ENCODE peak calls at places on chromosomes 3 and 15, in seven cellular contexts. X, P, H, B, Q, V and A are unnamed samples.
A peak's percentile ranks its signal among the peaks of the same experiment; 100 is the strongest.

GRCh38 chr15:77702211-77702957 is 69.7 kb upstream of the LINGO1 start:
- DNase-seq in X (peak; percentile 25), P (no peak), H (no peak), B (peak; percentile 55), Q (peak; percentile 56), V (no peak), A (peak; percentile 39)

GRCh38 chr3:61774279-61774890 is 213.0 kb downstream of the PTPRG start:
- DNase-seq in X (no peak), P (no peak), H (no peak), B (no peak), Q (no peak), V (no peak), A (no peak)

GRCh38 chr3:30587876-30588275 is 18.5 kb upstream of the TGFBR2 start:
- DNase-seq in X (no peak), P (no peak), H (no peak), B (no peak), Q (no peak), V (no peak), A (no peak)

GRCh38 chr3:147654827-147655226 is 245.7 kb downstream of the ZIC1 start:
- DNase-seq in X (no peak), P (no peak), H (no peak), B (no peak), Q (no peak), V (no peak), A (no peak)

GRCh38 chr15:96125681-96126080 is 204.8 kb upstream of the NR2F2 start:
- DNase-seq in X (no peak), P (no peak), H (no peak), B (peak; percentile 51), Q (no peak), V (no peak), A (no peak)

GRCh38 chr3:40170395-40170794 is 139.1 kb upstream of the EIF1B start:
- DNase-seq in X (no peak), P (peak; percentile 66), H (no peak), B (no peak), Q (peak; percentile 44), V (no peak), A (peak; percentile 23)

GRCh38 chr3:72947715-72948507 is 48.7 kb upstream of the PPP4R2 start:
- DNase-seq in X (no peak), P (no peak), H (no peak), B (no peak), Q (no peak), V (no peak), A (no peak)

GRCh38 chr3:38038447-38038911 is 529 bp upstream of the DLEC1 start:
- DNase-seq in X (no peak), P (no peak), H (no peak), B (no peak), Q (no peak), V (no peak), A (no peak)

GRCh38 chr3:54988302-54989022 is 60.6 kb upstream of the LRTM1 start:
- DNase-seq in X (no peak), P (no peak), H (no peak), B (no peak), Q (no peak), V (no peak), A (no peak)

GRCh38 chr3:181363231-181363630 is 348.5 kb upstream of the SOX2 start:
- DNase-seq in X (no peak), P (no peak), H (no peak), B (no peak), Q (no peak), V (no peak), A (no peak)

GRCh38 chr3:99817047-99817436 is 620 bp upstream of the CMSS1 start:
- DNase-seq in X (no peak), P (no peak), H (no peak), B (peak; percentile 18), Q (no peak), V (peak; percentile 38), A (no peak)

GRCh38 chr3:10333359-10333670 is 12.4 kb upstream of the SEC13 start:
- DNase-seq in X (no peak), P (no peak), H (no peak), B (no peak), Q (no peak), V (no peak), A (no peak)

GRCh38 chr3:69392850-69393249 is 7.0 kb upstream of the FRMD4B start:
- DNase-seq in X (no peak), P (no peak), H (no peak), B (no peak), Q (no peak), V (no peak), A (no peak)

GRCh38 chr15:48592221-48592731 is 53.2 kb downstream of the FBN1 start:
- DNase-seq in X (no peak), P (no peak), H (no peak), B (no peak), Q (no peak), V (no peak), A (no peak)

GRCh38 chr15:41574158-41574557 is 15.1 kb downstream of the TYRO3 start:
- DNase-seq in X (no peak), P (no peak), H (no peak), B (no peak), Q (no peak), V (no peak), A (no peak)

GRCh38 chr15:82646250-82647044 is 716 bp downstream of the CPEB1 start:
- DNase-seq in X (no peak), P (no peak), H (no peak), B (peak; percentile 77), Q (no peak), V (no peak), A (no peak)

GRCh38 chr3:149603126-149604074 is 54.4 kb downstream of the WWTR1 start:
- DNase-seq in X (no peak), P (no peak), H (no peak), B (no peak), Q (no peak), V (no peak), A (no peak)

GRCh38 chr3:133463441-133463860 is 63.6 kb downstream of the BFSP2 start:
- DNase-seq in X (no peak), P (no peak), H (no peak), B (no peak), Q (no peak), V (no peak), A (no peak)
- TF ChIP-seq TAF1 in X (no peak), P (no peak), H (no peak), B (no peak), Q (no peak), V (no peak), A (no peak)

GRCh38 chr15:73054417-73054963 is 2.2 kb downstream of the NEO1 start:
- DNase-seq in X (no peak), P (no peak), H (no peak), B (no peak), Q (no peak), V (no peak), A (no peak)
- TF ChIP-seq POLR2AphosphoS5 in X (no peak), P (no peak), H (no peak), B (no peak), Q (no peak), V (no peak), A (no peak)

GRCh38 chr3:42035007-42035406 is 56.1 kb upstream of the TRAK1 start:
- DNase-seq in X (no peak), P (no peak), H (no peak), B (no peak), Q (no peak), V (no peak), A (no peak)

GRCh38 chr3:42037318-42037945 is 53.7 kb upstream of the TRAK1 start:
- DNase-seq in X (no peak), P (no peak), H (no peak), B (no peak), Q (no peak), V (no peak), A (no peak)

GRCh38 chr3:42033741-42034140 is 57.4 kb upstream of the TRAK1 start:
- DNase-seq in X (no peak), P (no peak), H (no peak), B (no peak), Q (no peak), V (no peak), A (no peak)

GRCh38 chr3:42036483-42036823 is 54.7 kb upstream of the TRAK1 start:
- DNase-seq in X (no peak), P (no peak), H (peak; percentile 58), B (peak; percentile 42), Q (no peak), V (peak; percentile 44), A (no peak)

DNA sequence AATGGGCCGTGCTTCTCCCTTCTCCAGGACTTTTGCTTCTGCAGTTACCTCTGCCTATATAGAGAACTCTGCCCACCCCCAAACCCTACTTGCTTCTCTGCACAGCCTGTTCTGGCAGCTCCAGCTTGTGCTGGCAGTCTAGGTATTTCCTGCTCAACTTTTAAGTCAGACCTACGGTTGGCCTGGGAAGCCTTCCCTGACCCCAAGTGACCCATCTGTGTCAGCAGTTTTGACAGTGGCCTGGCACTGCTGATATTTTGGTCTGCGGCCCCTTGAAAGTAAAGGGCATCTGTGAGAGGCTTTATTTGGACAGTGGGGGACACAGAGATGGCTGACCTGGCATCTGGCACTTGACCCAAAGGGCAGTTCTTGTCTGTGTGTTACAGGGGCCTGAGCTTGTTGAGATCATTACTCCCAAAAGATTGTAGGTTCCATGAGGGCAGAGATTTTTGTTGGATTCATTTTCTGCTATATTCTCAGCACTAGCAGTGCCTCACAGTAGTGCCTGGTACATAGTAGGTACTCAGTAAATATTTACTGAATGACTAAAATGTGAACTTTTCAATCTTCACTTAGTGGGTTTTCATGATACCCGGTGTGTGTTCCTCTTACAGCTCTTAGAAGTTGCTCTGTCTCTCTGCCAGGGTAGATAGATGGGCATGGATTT is 55.2 kb upstream of the TRAK1 start:
- DNase-seq in X (no peak), P (no peak), H (no peak), B (no peak), Q (no peak), V (no peak), A (no peak)
- TF ChIP-seq TAF1 in X (no peak), P (no peak), H (no peak), B (no peak), Q (no peak), V (no peak), A (no peak)

DNA sequence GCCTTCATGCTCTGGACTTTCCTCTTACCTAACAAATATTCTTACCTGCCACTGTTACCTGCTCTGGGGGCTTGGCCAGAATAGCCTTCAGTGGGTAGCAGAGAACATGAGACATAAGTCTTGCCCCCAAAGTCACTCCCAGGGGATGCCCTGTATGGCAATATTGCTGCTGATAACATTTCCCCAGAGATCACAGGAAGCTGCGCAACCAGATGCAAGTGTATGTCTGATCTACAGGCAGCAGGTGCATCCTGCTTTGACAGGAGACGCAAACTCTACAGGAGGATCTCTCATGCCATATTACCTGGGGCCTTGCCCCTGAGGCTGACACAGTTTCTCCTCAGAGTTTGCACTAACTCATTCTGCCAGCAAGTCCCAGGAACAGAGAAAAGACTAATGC is 174.4 kb upstream of the LPP start:
- DNase-seq in X (no peak), P (no peak), H (no peak), B (no peak), Q (no peak), V (no peak), A (no peak)
- TF ChIP-seq POLR2AphosphoS5 in X (no peak), P (no peak), H (no peak), B (no peak), Q (no peak), V (no peak), A (no peak)

GRCh38 chr3:42804831-42805821 is 836 bp upstream of the HIGD1A start:
- DNase-seq in X (no peak), P (no peak), H (peak; percentile 82), B (peak; percentile 42), Q (no peak), V (peak; percentile 21), A (no peak)
- TF ChIP-seq TAF1 in X (no peak), P (no peak), H (no peak), B (no peak), Q (no peak), V (no peak), A (no peak)

GRCh38 chr3:13522236-13522635 is 26.7 kb upstream of the FBLN2 start:
- DNase-seq in X (no peak), P (no peak), H (no peak), B (no peak), Q (no peak), V (no peak), A (no peak)
- TF ChIP-seq POLR2AphosphoS5 in X (no peak), P (no peak), H (no peak), B (no peak), Q (no peak), V (no peak), A (no peak)